ENCODE peak calls at places on chromosomes 4 and X, in four cellular contexts. One of them, this sample, is unnamed. For H3K9me3 and H3K27me3, the result is how much of the 10 kb centered on the place peaks cover.

GRCh38 chrX:133323450-133323849 is 91.8 kb downstream of the GPC4 start:
- DNase-seq in CD4-positive, CD25-positive, alpha-beta regulatory T cell: no peak
- DNase-seq in cardiac muscle cell: no peak
- DNase-seq in heart left ventricle: no peak
- DNase-seq in this sample: no peak

GRCh38 chr4:106763044-106763443 is 273.1 kb downstream of the DKK2 start:
- DNase-seq in CD4-positive, CD25-positive, alpha-beta regulatory T cell: no peak
- DNase-seq in heart left ventricle: no peak
- DNase-seq in cardiac muscle cell: peak
- DNase-seq in this sample: no peak

GRCh38 chrX:18377802-18378201 is 23.3 kb upstream of the SCML2 start:
- DNase-seq in heart left ventricle: no peak
- DNase-seq in cardiac muscle cell: peak
- DNase-seq in CD4-positive, CD25-positive, alpha-beta regulatory T cell: peak
- DNase-seq in this sample: no peak

GRCh38 chr4:39637572-39638357 is 900 bp downstream of the SMIM14 start:
- DNase-seq in cardiac muscle cell: peak
- DNase-seq in heart left ventricle: peak
- DNase-seq in CD4-positive, CD25-positive, alpha-beta regulatory T cell: peak
- DNase-seq in this sample: peak

GRCh38 chrX:110847334-110847733 is 51.7 kb upstream of the CHRDL1 start:
- DNase-seq in cardiac muscle cell: peak
- DNase-seq in heart left ventricle: no peak
- DNase-seq in CD4-positive, CD25-positive, alpha-beta regulatory T cell: peak
- DNase-seq in this sample: no peak

GRCh38 chrX:136168929-136169735 is 21.8 kb downstream of the FHL1 start:
- DNase-seq in CD4-positive, CD25-positive, alpha-beta regulatory T cell: no peak
- DNase-seq in cardiac muscle cell: peak
- DNase-seq in heart left ventricle: peak
- DNase-seq in this sample: peak

GRCh38 chrX:150450519-150451177 is 87.5 kb downstream of the MAMLD1 start:
- DNase-seq in cardiac muscle cell: no peak
- DNase-seq in CD4-positive, CD25-positive, alpha-beta regulatory T cell: peak
- DNase-seq in heart left ventricle: no peak
- DNase-seq in this sample: peak

GRCh38 chr4:53866055-53866454 is 198.3 kb downstream of the CHIC2 start:
- DNase-seq in heart left ventricle: no peak
- DNase-seq in CD4-positive, CD25-positive, alpha-beta regulatory T cell: no peak
- DNase-seq in cardiac muscle cell: no peak
- DNase-seq in this sample: no peak

GRCh38 chrX:109911046-109911445 is 91.9 kb upstream of the TMEM164 start:
- DNase-seq in CD4-positive, CD25-positive, alpha-beta regulatory T cell: no peak
- DNase-seq in heart left ventricle: no peak
- DNase-seq in cardiac muscle cell: no peak
- DNase-seq in this sample: no peak

GRCh38 chr4:8515316-8516060 is 64.7 kb upstream of the GPR78 start:
- DNase-seq in heart left ventricle: no peak
- DNase-seq in cardiac muscle cell: no peak
- DNase-seq in CD4-positive, CD25-positive, alpha-beta regulatory T cell: no peak
- DNase-seq in this sample: no peak

GRCh38 chr4:118281611-118282442 is 71.0 kb downstream of the PRSS12 start:
- DNase-seq in cardiac muscle cell: peak
- DNase-seq in CD4-positive, CD25-positive, alpha-beta regulatory T cell: no peak
- DNase-seq in heart left ventricle: peak
- DNase-seq in this sample: no peak

GRCh38 chrX:12970691-12971202 is 4.2 kb upstream of the TMSB4X start:
- DNase-seq in cardiac muscle cell: peak
- DNase-seq in CD4-positive, CD25-positive, alpha-beta regulatory T cell: peak
- DNase-seq in heart left ventricle: no peak
- DNase-seq in this sample: no peak

GRCh38 chrX:1139101-1139500 is 73.3 kb downstream of the CRLF2 start:
- DNase-seq in heart left ventricle: no peak
- DNase-seq in CD4-positive, CD25-positive, alpha-beta regulatory T cell: no peak
- DNase-seq in cardiac muscle cell: no peak
- DNase-seq in this sample: no peak

GRCh38 chr4:142331132-142331531 is 515.0 kb downstream of the INPP4B start:
- DNase-seq in heart left ventricle: peak
- DNase-seq in CD4-positive, CD25-positive, alpha-beta regulatory T cell: no peak
- DNase-seq in cardiac muscle cell: no peak
- DNase-seq in this sample: no peak

GRCh38 chrX:106862972-106863688 is 40.0 kb downstream of the RIPPLY1 start:
- DNase-seq in heart left ventricle: no peak
- DNase-seq in cardiac muscle cell: peak
- DNase-seq in CD4-positive, CD25-positive, alpha-beta regulatory T cell: peak
- DNase-seq in this sample: no peak

GRCh38 chr4:138310498-138310897 is 68.3 kb upstream of the SLC7A11 start:
- DNase-seq in cardiac muscle cell: no peak
- DNase-seq in CD4-positive, CD25-positive, alpha-beta regulatory T cell: no peak
- DNase-seq in heart left ventricle: no peak
- DNase-seq in this sample: no peak

GRCh38 chr4:18167831-18168230 is 146.3 kb upstream of the LCORL start:
- DNase-seq in CD4-positive, CD25-positive, alpha-beta regulatory T cell: no peak
- DNase-seq in heart left ventricle: no peak
- DNase-seq in cardiac muscle cell: no peak
- DNase-seq in this sample: no peak

GRCh38 chrX:134782796-134783195 is 124.5 kb upstream of the PLAC1 start:
- DNase-seq in cardiac muscle cell: peak
- DNase-seq in heart left ventricle: no peak
- DNase-seq in CD4-positive, CD25-positive, alpha-beta regulatory T cell: peak
- DNase-seq in this sample: no peak

GRCh38 chr4:186144180-186144579 is 39.7 kb downstream of the FAM149A start:
- DNase-seq in CD4-positive, CD25-positive, alpha-beta regulatory T cell: no peak
- DNase-seq in cardiac muscle cell: peak
- DNase-seq in heart left ventricle: no peak
- DNase-seq in this sample: peak

GRCh38 chr4:6476893-6477292 is 4.5 kb upstream of the PPP2R2C start:
- DNase-seq in CD4-positive, CD25-positive, alpha-beta regulatory T cell: no peak
- DNase-seq in heart left ventricle: no peak
- DNase-seq in cardiac muscle cell: no peak
- DNase-seq in this sample: peak

GRCh38 chr4:97656034-97656720 is 487.1 kb downstream of the STPG2 start:
- DNase-seq in heart left ventricle: no peak
- DNase-seq in CD4-positive, CD25-positive, alpha-beta regulatory T cell: no peak
- DNase-seq in cardiac muscle cell: no peak
- DNase-seq in this sample: no peak

GRCh38 chr4:25081866-25082471 is 51.2 kb upstream of the LGI2 start:
- DNase-seq in heart left ventricle: no peak
- DNase-seq in cardiac muscle cell: peak
- DNase-seq in CD4-positive, CD25-positive, alpha-beta regulatory T cell: no peak
- DNase-seq in this sample: no peak

GRCh38 chrX:45591650-45592049 is 391.0 kb upstream of the DIPK2B start:
- DNase-seq in cardiac muscle cell: no peak
- DNase-seq in heart left ventricle: no peak
- DNase-seq in CD4-positive, CD25-positive, alpha-beta regulatory T cell: no peak
- DNase-seq in this sample: no peak

GRCh38 chr4:157739237-157739636 is 433.6 kb downstream of the GASK1B start:
- DNase-seq in cardiac muscle cell: no peak
- DNase-seq in CD4-positive, CD25-positive, alpha-beta regulatory T cell: no peak
- DNase-seq in heart left ventricle: no peak
- DNase-seq in this sample: no peak

GRCh38 chr4:139297001-139297410 is 4.3 kb upstream of the NAA15 start:
- DNase-seq in cardiac muscle cell: no peak
- DNase-seq in heart left ventricle: no peak
- DNase-seq in CD4-positive, CD25-positive, alpha-beta regulatory T cell: no peak
- DNase-seq in this sample: no peak

GRCh38 chr4:175109933-175110332 is 191.8 kb downstream of the ADAM29 start:
- DNase-seq in cardiac muscle cell: no peak
- DNase-seq in heart left ventricle: no peak
- DNase-seq in CD4-positive, CD25-positive, alpha-beta regulatory T cell: no peak
- DNase-seq in this sample: no peak

GRCh38 chr4:109325698-109326097 is 23.2 kb upstream of the COL25A1 start:
- DNase-seq in heart left ventricle: no peak
- DNase-seq in CD4-positive, CD25-positive, alpha-beta regulatory T cell: no peak
- DNase-seq in cardiac muscle cell: no peak
- DNase-seq in this sample: no peak

GRCh38 chrX:53713987-53714579 is 27.6 kb upstream of the HUWE1 start:
- DNase-seq in heart left ventricle: no peak
- DNase-seq in cardiac muscle cell: no peak
- DNase-seq in CD4-positive, CD25-positive, alpha-beta regulatory T cell: peak
- DNase-seq in this sample: no peak

GRCh38 chr4:184355857-184356256 is 118.5 kb downstream of the IRF2 start:
- DNase-seq in cardiac muscle cell: no peak
- DNase-seq in heart left ventricle: no peak
- DNase-seq in CD4-positive, CD25-positive, alpha-beta regulatory T cell: no peak
- DNase-seq in this sample: peak

GRCh38 chr4:82758701-82759685 is 39.6 kb downstream of the SCD5 start:
- DNase-seq in heart left ventricle: no peak
- DNase-seq in cardiac muscle cell: no peak
- DNase-seq in CD4-positive, CD25-positive, alpha-beta regulatory T cell: no peak
- DNase-seq in this sample: no peak

GRCh38 chr4:47531241-47531953 is 46.3 kb downstream of the ATP10D start:
- DNase-seq in CD4-positive, CD25-positive, alpha-beta regulatory T cell: peak
- DNase-seq in heart left ventricle: peak
- DNase-seq in cardiac muscle cell: no peak
- DNase-seq in this sample: no peak

GRCh38 chr4:18404642-18405041 is 383.1 kb upstream of the LCORL start:
- DNase-seq in cardiac muscle cell: no peak
- DNase-seq in heart left ventricle: no peak
- DNase-seq in CD4-positive, CD25-positive, alpha-beta regulatory T cell: no peak
- DNase-seq in this sample: no peak

GRCh38 chr4:7499661-7500060 is 64.9 kb upstream of the PSAPL1 start:
- DNase-seq in cardiac muscle cell: no peak
- DNase-seq in heart left ventricle: no peak
- DNase-seq in CD4-positive, CD25-positive, alpha-beta regulatory T cell: no peak
- DNase-seq in this sample: no peak

GRCh38 chrX:55142206-55142918 is 53.5 kb downstream of the PAGE2 start:
- DNase-seq in cardiac muscle cell: no peak
- DNase-seq in CD4-positive, CD25-positive, alpha-beta regulatory T cell: no peak
- DNase-seq in heart left ventricle: no peak
- DNase-seq in this sample: no peak

GRCh38 chrX:40734956-40735317 is 405 bp downstream of the MED14 start:
- DNase-seq in CD4-positive, CD25-positive, alpha-beta regulatory T cell: peak
- DNase-seq in heart left ventricle: no peak
- DNase-seq in cardiac muscle cell: no peak
- DNase-seq in this sample: no peak

GRCh38 chr4:188218392-188218791 is 79.2 kb downstream of the TRIML1 start:
- DNase-seq in cardiac muscle cell: no peak
- DNase-seq in heart left ventricle: no peak
- DNase-seq in CD4-positive, CD25-positive, alpha-beta regulatory T cell: no peak
- DNase-seq in this sample: no peak

GRCh38 chrX:137194164-137194563 is 160.4 kb upstream of the GPR101 start:
- DNase-seq in heart left ventricle: no peak
- DNase-seq in CD4-positive, CD25-positive, alpha-beta regulatory T cell: peak
- DNase-seq in cardiac muscle cell: peak
- DNase-seq in this sample: no peak

GRCh38 chr4:1485280-1485679 is 79.0 kb upstream of the NKX1-1 start:
- DNase-seq in cardiac muscle cell: no peak
- DNase-seq in heart left ventricle: no peak
- DNase-seq in CD4-positive, CD25-positive, alpha-beta regulatory T cell: no peak
- DNase-seq in this sample: no peak
- H3K9me3 ChIP-seq in cardiac muscle cell: under half
- H3K9me3 ChIP-seq in heart left ventricle: under half
- H3K9me3 ChIP-seq in CD4-positive, CD25-positive, alpha-beta regulatory T cell: under half
- H3K9me3 ChIP-seq in this sample: under half

GRCh38 chrX:15664487-15665444 is at the start of gene CLTRN:
- DNase-seq in heart left ventricle: no peak
- DNase-seq in CD4-positive, CD25-positive, alpha-beta regulatory T cell: no peak
- DNase-seq in cardiac muscle cell: no peak
- DNase-seq in this sample: no peak
- H3K27ac ChIP-seq in heart left ventricle: no peak
- H3K27ac ChIP-seq in CD4-positive, CD25-positive, alpha-beta regulatory T cell: no peak
- H3K27ac ChIP-seq in cardiac muscle cell: no peak
- H3K27ac ChIP-seq in this sample: no peak

GRCh38 chr4:155674669-155675071 is 8.0 kb downstream of the GUCY1A1 start:
- DNase-seq in cardiac muscle cell: no peak
- DNase-seq in heart left ventricle: no peak
- DNase-seq in CD4-positive, CD25-positive, alpha-beta regulatory T cell: no peak
- DNase-seq in this sample: no peak

GRCh38 chr4:155675709-155676429 is 9.2 kb downstream of the GUCY1A1 start:
- DNase-seq in cardiac muscle cell: no peak
- DNase-seq in heart left ventricle: no peak
- DNase-seq in CD4-positive, CD25-positive, alpha-beta regulatory T cell: no peak
- DNase-seq in this sample: no peak

GRCh38 chr4:155676430-155676825 is 9.8 kb downstream of the GUCY1A1 start:
- DNase-seq in CD4-positive, CD25-positive, alpha-beta regulatory T cell: no peak
- DNase-seq in cardiac muscle cell: peak
- DNase-seq in heart left ventricle: no peak
- DNase-seq in this sample: no peak

GRCh38 chr4:155673453-155673979 is 6.9 kb downstream of the GUCY1A1 start:
- DNase-seq in CD4-positive, CD25-positive, alpha-beta regulatory T cell: no peak
- DNase-seq in cardiac muscle cell: no peak
- DNase-seq in heart left ventricle: no peak
- DNase-seq in this sample: no peak

DNA sequence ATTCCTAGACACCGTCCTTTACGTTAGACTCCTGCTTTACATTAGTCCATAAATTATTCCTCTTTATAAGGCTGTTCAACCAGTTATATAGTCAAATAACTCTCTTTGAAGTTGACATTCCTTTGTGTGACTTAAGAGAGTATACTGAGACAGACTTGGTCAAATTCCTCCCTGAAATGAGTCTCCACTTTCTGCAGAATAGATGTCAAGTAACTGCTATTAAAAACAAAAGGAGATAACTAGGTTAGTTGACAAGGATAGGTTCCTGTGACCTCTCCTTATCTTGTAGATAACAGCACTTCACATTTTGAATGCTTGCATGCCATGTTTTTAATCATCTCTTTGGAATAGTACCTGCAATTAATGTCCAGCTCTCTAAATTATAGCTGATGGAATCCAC is 5.7 kb downstream of the GUCY1A1 start:
- DNase-seq in CD4-positive, CD25-positive, alpha-beta regulatory T cell: no peak
- DNase-seq in cardiac muscle cell: peak
- DNase-seq in heart left ventricle: no peak
- DNase-seq in this sample: no peak
- H3K27me3 ChIP-seq in CD4-positive, CD25-positive, alpha-beta regulatory T cell: under half
- H3K27me3 ChIP-seq in cardiac muscle cell: under half
- H3K27me3 ChIP-seq in heart left ventricle: under half
- H3K27me3 ChIP-seq in this sample: under half

DNA sequence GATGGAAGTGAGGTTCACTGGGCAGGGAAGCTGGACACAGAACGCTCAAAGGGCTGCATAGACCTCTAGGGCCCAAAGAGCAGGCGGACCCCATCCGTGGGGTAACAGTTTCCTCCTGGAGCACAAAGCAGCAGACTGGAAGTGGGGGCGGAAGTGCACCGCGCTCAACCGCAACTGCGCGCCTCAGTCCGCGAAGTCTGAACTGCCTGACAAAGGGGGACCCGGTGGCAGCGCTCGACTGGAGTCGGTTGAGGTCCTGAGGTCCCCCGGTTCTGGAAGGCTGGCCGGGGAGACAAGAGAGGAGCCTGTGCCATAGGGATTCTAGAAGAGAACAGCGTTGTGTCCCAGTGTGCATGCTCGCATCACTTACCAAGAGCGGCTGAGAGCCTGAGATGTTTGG is 58.5 kb downstream of the ALPK1 start:
- DNase-seq in cardiac muscle cell: no peak
- DNase-seq in heart left ventricle: no peak
- DNase-seq in CD4-positive, CD25-positive, alpha-beta regulatory T cell: no peak
- DNase-seq in this sample: no peak
- H3K9me3 ChIP-seq in cardiac muscle cell: under half
- H3K9me3 ChIP-seq in heart left ventricle: under half
- H3K9me3 ChIP-seq in CD4-positive, CD25-positive, alpha-beta regulatory T cell: under half
- H3K9me3 ChIP-seq in this sample: under half